ENCODE peak calls at places on chromosomes 12 and 14, in ten cellular contexts. F is SJSA1, X is hippocampal formation, Z is HTR-8/SVneo, K is foreskin fibroblast, W is HS-5, S is A549, I is GM23248, R is sciatic nerve, H is dorsolateral prefrontal cortex. Q is an unnamed sample.

GRCh38 chr12:27974735-27975221 is 2.2 kb upstream of the PTHLH start:
- DNase-seq in K (no peak), R (no peak), X (no peak), F (no peak), Z (no peak), S (no peak), I (no peak), H (no peak), W (no peak), Q (no peak)

GRCh38 chr12:45756666-45757065 is 27.2 kb downstream of the ARID2 start:
- DNase-seq in K (no peak), Z (no peak), W (no peak), S (no peak), F (peak), I (no peak), X (no peak), R (no peak), H (no peak), Q (no peak)

GRCh38 chr12:64389154-64389553 is 1.4 kb downstream of the C12orf56 start:
- DNase-seq in W (no peak), K (no peak), F (no peak), H (no peak), X (no peak), Z (no peak), S (no peak), I (no peak), R (no peak), Q (no peak)

GRCh38 chr14:65226824-65227604 is 124.7 kb upstream of the MAX start:
- DNase-seq in S (no peak), H (no peak), X (no peak), W (no peak), R (no peak), Z (no peak), I (peak), K (peak), F (no peak), Q (no peak)

GRCh38 chr12:82740-83139 is 16.2 kb downstream of the IQSEC3 start:
- DNase-seq in W (no peak), Z (no peak), R (no peak), H (no peak), X (no peak), F (no peak), K (no peak), I (no peak), S (no peak), Q (no peak)

GRCh38 chr14:90574640-90575131 is 177.9 kb downstream of the CALM1 start:
- DNase-seq in Z (no peak), K (no peak), I (no peak), R (no peak), W (no peak), H (peak), S (no peak), X (no peak), F (no peak), Q (no peak)

GRCh38 chr12:89779090-89779489 is 70.5 kb upstream of the ATP2B1 start:
- DNase-seq in Z (no peak), F (no peak), X (no peak), W (no peak), S (no peak), I (no peak), R (no peak), H (no peak), K (no peak), Q (no peak)

GRCh38 chr12:107325075-107325474 is 231.7 kb upstream of the CRY1 start:
- DNase-seq in S (no peak), I (no peak), R (no peak), X (no peak), F (no peak), K (no peak), Z (no peak), H (no peak), W (no peak), Q (no peak)

GRCh38 chr12:116233669-116234068 is 43.8 kb downstream of the MED13L start:
- DNase-seq in S (no peak), R (no peak), X (no peak), I (no peak), K (no peak), W (no peak), Z (no peak), H (no peak), F (peak), Q (no peak)

GRCh38 chr14:57933363-57933762 is 67.5 kb upstream of the SLC35F4 start:
- DNase-seq in H (no peak), F (no peak), W (no peak), K (no peak), R (no peak), S (no peak), Z (no peak), I (no peak), X (no peak), Q (no peak)

GRCh38 chr14:68790656-68791077 is 2.2 kb downstream of the ZFP36L1 start:
- DNase-seq in K (no peak), W (no peak), I (no peak), H (no peak), R (no peak), Z (no peak), S (no peak), X (no peak), F (no peak), Q (peak)

GRCh38 chr14:64598404-64598803 is 48.6 kb downstream of the PPP1R36 start:
- DNase-seq in H (no peak), K (no peak), R (no peak), X (no peak), F (no peak), W (no peak), S (no peak), I (no peak), Z (no peak), Q (no peak)

GRCh38 chr12:95547522-95548055 is 3.7 kb downstream of the USP44 start:
- DNase-seq in I (peak), F (peak), W (no peak), H (no peak), Z (peak), X (no peak), R (no peak), S (no peak), K (peak), Q (no peak)

GRCh38 chr12:59649203-59649602 is 53.4 kb downstream of the SLC16A7 start:
- DNase-seq in F (no peak), H (no peak), K (no peak), Z (no peak), X (no peak), I (peak), S (no peak), W (no peak), R (no peak), Q (no peak)

GRCh38 chr12:34389378-34390170 is 367.3 kb downstream of the ALG10 start:
- DNase-seq in R (no peak), K (no peak), X (no peak), S (no peak), W (no peak), Z (no peak), H (no peak), F (no peak), I (no peak), Q (no peak)

GRCh38 chr14:65110525-65110924 is 8.2 kb upstream of the MAX start:
- DNase-seq in S (no peak), I (no peak), H (no peak), W (no peak), Z (no peak), R (no peak), F (no peak), X (no peak), K (no peak), Q (no peak)

GRCh38 chr14:20630340-20631022 is 11.0 kb downstream of the OR6S1 start:
- DNase-seq in F (no peak), W (no peak), S (peak), R (no peak), I (peak), H (no peak), X (no peak), Z (no peak), K (no peak), Q (no peak)

GRCh38 chr12:127670294-127670693 is 596.7 kb upstream of the TMEM132C start:
- DNase-seq in X (no peak), F (no peak), R (no peak), I (no peak), Z (no peak), H (no peak), W (no peak), S (no peak), K (no peak), Q (no peak)

GRCh38 chr12:32116897-32117296 is 10.2 kb downstream of the BICD1 start:
- DNase-seq in S (no peak), I (peak), H (no peak), K (peak), R (no peak), F (peak), W (no peak), X (no peak), Z (no peak), Q (no peak)

GRCh38 chr12:75863475-75863874 is 168.1 kb downstream of the PHLDA1 start:
- DNase-seq in S (peak), X (no peak), R (no peak), H (no peak), Z (no peak), F (peak), W (no peak), K (no peak), I (peak), Q (no peak)

GRCh38 chr12:55068416-55069010 is 48.7 kb downstream of the NEUROD4 start:
- DNase-seq in S (peak), W (peak), I (peak), K (peak), Z (peak), F (peak), R (no peak), H (no peak), X (peak), Q (no peak)

GRCh38 chr12:111503116-111503515 is 96.0 kb downstream of the ATXN2 start:
- DNase-seq in S (no peak), F (no peak), Z (no peak), X (peak), H (no peak), K (peak), I (no peak), R (no peak), W (no peak), Q (no peak)

GRCh38 chr12:117063162-117063911 is 35.9 kb downstream of the TESC start:
- DNase-seq in Z (no peak), S (no peak), W (no peak), F (no peak), R (no peak), X (peak), H (no peak), I (no peak), K (no peak), Q (peak)

GRCh38 chr12:122023339-122024131 is 1.9 kb downstream of the BCL7A start:
- DNase-seq in Z (peak), F (no peak), I (peak), K (peak), X (peak), S (peak), R (peak), W (peak), H (peak), Q (no peak)

GRCh38 chr14:55019968-55020554 is 6.8 kb downstream of the WDHD1 start:
- DNase-seq in X (no peak), Z (no peak), S (no peak), H (no peak), W (no peak), I (peak), F (no peak), K (no peak), R (no peak), Q (no peak)

GRCh38 chr12:95385246-95385645 is 88.7 kb upstream of the METAP2 start:
- DNase-seq in H (no peak), S (no peak), W (no peak), K (peak), F (peak), X (peak), I (peak), R (no peak), Z (no peak), Q (no peak)

GRCh38 chr14:71720978-71721624 is 211.1 kb upstream of the RGS6 start:
- DNase-seq in W (no peak), F (peak), S (peak), I (peak), Z (peak), X (peak), K (peak), H (no peak), R (no peak), Q (no peak)

GRCh38 chr14:95311752-95312151 is 8.0 kb downstream of the CLMN start:
- DNase-seq in S (peak), R (no peak), W (no peak), K (no peak), H (no peak), X (no peak), Z (peak), F (peak), I (peak), Q (no peak)

GRCh38 chr14:23929822-23930294 is 23.7 kb upstream of the DHRS4 start:
- DNase-seq in Z (peak), F (peak), S (peak), I (peak), H (peak), X (peak), W (no peak), R (peak), K (peak), Q (peak)

GRCh38 chr12:93823616-93824410 is 146.6 kb downstream of the CRADD start:
- DNase-seq in I (peak), K (no peak), X (no peak), F (peak), H (no peak), R (no peak), Z (no peak), W (no peak), S (no peak), Q (no peak)

Q was measured in effector memory CD4-positive, alpha-beta T cell.